ENCODE peak calls at places on chromosomes 12 and 14, in seven cellular contexts. J is CD4-positive, alpha-beta T cell; I is mesothelial cell of epicardium; T is NCI-H460; Z is stimulated activated CD4-positive, alpha-beta T cell treated with anti-CD3 and anti-CD28 coated beads, Interleukin-2, amount 100 ng/mL, for 4 hours; K is GM12864; S is CD4-positive, CD25-positive, alpha-beta regulatory T cell. H is an unnamed sample.
A peak's percentile ranks its signal among the peaks of the same experiment; 100 is the strongest.

GRCh38 chr14:54206477-54206876 is 190.3 kb upstream of the CDKN3 start:
- DNase-seq in J (no peak), I (no peak), T (no peak), Z (no peak), K (no peak), S (no peak), H (peak; percentile 40)

GRCh38 chr12:14207946-14208612 is 157.4 kb upstream of the ATF7IP start:
- DNase-seq in J (no peak), I (no peak), T (no peak), Z (no peak), K (no peak), S (no peak), H (no peak)

GRCh38 chr14:47500369-47500768 is 175.0 kb downstream of the MDGA2 start:
- DNase-seq in J (no peak), I (no peak), T (no peak), Z (no peak), K (no peak), S (no peak), H (no peak)

GRCh38 chr14:92959189-92959531 is 36.2 kb downstream of the CHGA start:
- DNase-seq in J (no peak), I (no peak), T (no peak), Z (no peak), K (no peak), S (no peak), H (peak; percentile 92)

GRCh38 chr12:110796952-110797351 is 49.8 kb upstream of the CCDC63 start:
- DNase-seq in J (no peak), I (no peak), T (no peak), Z (no peak), K (no peak), S (no peak), H (no peak)

GRCh38 chr12:102885043-102885932 is 31.8 kb downstream of the PAH start:
- DNase-seq in J (no peak), I (no peak), T (no peak), Z (no peak), K (no peak), S (no peak), H (no peak)

GRCh38 chr14:53890611-53891091 is 66.0 kb downstream of the BMP4 start:
- DNase-seq in J (no peak), I (no peak), T (no peak), Z (no peak), K (no peak), S (no peak), H (no peak)

GRCh38 chr14:75491376-75491978 is 30.8 kb upstream of the BATF start:
- DNase-seq in J (no peak), I (no peak), T (no peak), Z (no peak), K (no peak), S (no peak), H (no peak)

GRCh38 chr12:61536117-61536516 is 724.1 kb upstream of the USP15 start:
- DNase-seq in J (no peak), I (no peak), T (no peak), Z (no peak), K (no peak), S (no peak), H (no peak)

GRCh38 chr12:92905811-92906554 is 23.1 kb downstream of the EEA1 start:
- DNase-seq in J (no peak), I (no peak), T (no peak), Z (no peak), K (no peak), S (no peak), H (no peak)

GRCh38 chr14:103742499-103743255 is 27.1 kb downstream of the ZFYVE21 start:
- DNase-seq in J (no peak), I (no peak), T (no peak), Z (no peak), K (no peak), S (no peak), H (no peak)

GRCh38 chr12:4143909-4144308 is 129.7 kb upstream of the CCND2 start:
- DNase-seq in J (peak; percentile 12), I (no peak), T (no peak), Z (no peak), K (no peak), S (no peak), H (peak; percentile 23)

GRCh38 chr12:89731614-89732013 is 23.0 kb upstream of the ATP2B1 start:
- DNase-seq in J (no peak), I (no peak), T (no peak), Z (no peak), K (no peak), S (no peak), H (peak; percentile 79)

GRCh38 chr14:20421267-20421666 is 8.0 kb upstream of the TEP1 start:
- DNase-seq in J (no peak), I (no peak), T (no peak), Z (no peak), K (no peak), S (no peak), H (no peak)

GRCh38 chr12:91792597-91792996 is 353.0 kb downstream of the BTG1 start:
- DNase-seq in J (no peak), I (no peak), T (no peak), Z (no peak), K (no peak), S (no peak), H (no peak)

GRCh38 chr12:73973486-73973885 is 564.1 kb upstream of the ATXN7L3B start:
- DNase-seq in J (no peak), I (no peak), T (no peak), Z (no peak), K (no peak), S (no peak), H (no peak)

GRCh38 chr12:99334737-99335136 is 312.8 kb upstream of the GARIN6 start:
- DNase-seq in J (no peak), I (no peak), T (no peak), Z (no peak), K (no peak), S (no peak), H (peak; percentile 76)

GRCh38 chr14:32588448-32589320 is 259.6 kb downstream of the AKAP6 start:
- DNase-seq in J (no peak), I (no peak), T (peak; percentile 34), Z (no peak), K (peak; percentile 42), S (no peak), H (peak; percentile 10)

GRCh38 chr14:68235011-68235410 is 415.4 kb downstream of the RAD51B start:
- DNase-seq in J (no peak), I (no peak), T (no peak), Z (no peak), K (no peak), S (no peak), H (no peak)

GRCh38 chr14:55600784-55601561 is 21.0 kb downstream of the KTN1 start:
- DNase-seq in J (no peak), I (no peak), T (peak; percentile 35), Z (no peak), K (no peak), S (no peak), H (peak; percentile 29)

H was measured in NCI-H69.